ENCODE peak calls at places on chromosomes 7 and 10, in four cellular contexts. One of them, this sample, is unnamed.
A peak's percentile ranks its signal among the peaks of the same experiment; 100 is the strongest.

GRCh38 chr7:130960208-130960988 is 226.4 kb upstream of the KLF14 start:
- DNase-seq in K562: no peak
- DNase-seq in GM12878: peak; percentile 73
- DNase-seq in HepG2: no peak
- DNase-seq in this sample: no peak

GRCh38 chr7:38881015-38881414 is 28.0 kb downstream of the VPS41 start:
- DNase-seq in HepG2: no peak
- DNase-seq in GM12878: no peak
- DNase-seq in K562: no peak
- DNase-seq in this sample: no peak

GRCh38 chr7:106065560-106066500 is 46.3 kb downstream of the SYPL1 start:
- DNase-seq in HepG2: peak; percentile 33
- DNase-seq in GM12878: no peak
- DNase-seq in K562: no peak
- DNase-seq in this sample: no peak

GRCh38 chr7:124791876-124792446 is 26.4 kb upstream of the GPR37 start:
- DNase-seq in HepG2: no peak
- DNase-seq in GM12878: no peak
- DNase-seq in K562: no peak
- DNase-seq in this sample: no peak

GRCh38 chr10:102246261-102246660 is 929 bp downstream of the GBF1 start:
- DNase-seq in GM12878: no peak
- DNase-seq in K562: no peak
- DNase-seq in HepG2: no peak
- DNase-seq in this sample: no peak

GRCh38 chr7:137373507-137373906 is 30.0 kb upstream of the PTN start:
- DNase-seq in K562: no peak
- DNase-seq in HepG2: no peak
- DNase-seq in GM12878: no peak
- DNase-seq in this sample: no peak

GRCh38 chr7:157372300-157373232 is 35.8 kb downstream of the DNAJB6 start:
- DNase-seq in HepG2: no peak
- DNase-seq in GM12878: no peak
- DNase-seq in K562: no peak
- DNase-seq in this sample: no peak

GRCh38 chr10:75180592-75180991 is 30.0 kb upstream of the VDAC2 start:
- DNase-seq in GM12878: no peak
- DNase-seq in K562: no peak
- DNase-seq in HepG2: no peak
- DNase-seq in this sample: no peak

GRCh38 chr7:76505168-76506080 is 4.9 kb upstream of the UPK3B start:
- DNase-seq in GM12878: no peak
- DNase-seq in K562: peak; percentile 9
- DNase-seq in HepG2: no peak
- DNase-seq in this sample: peak; percentile 3

GRCh38 chr10:102347236-102347828 is 48.2 kb upstream of the NFKB2 start:
- DNase-seq in GM12878: no peak
- DNase-seq in K562: no peak
- DNase-seq in HepG2: peak; percentile 41
- DNase-seq in this sample: peak; percentile 62

GRCh38 chr10:123766012-123766411 is 99.9 kb downstream of the GPR26 start:
- DNase-seq in K562: no peak
- DNase-seq in GM12878: no peak
- DNase-seq in HepG2: no peak
- DNase-seq in this sample: no peak

GRCh38 chr10:120945801-120946302 is 94.7 kb downstream of the WDR11 start:
- DNase-seq in K562: no peak
- DNase-seq in HepG2: no peak
- DNase-seq in GM12878: no peak
- DNase-seq in this sample: no peak

GRCh38 chr7:141441837-141442627 is 109.2 kb upstream of the AGK start:
- DNase-seq in HepG2: no peak
- DNase-seq in K562: no peak
- DNase-seq in GM12878: no peak
- DNase-seq in this sample: no peak

GRCh38 chr10:72883861-72884260 is 9.7 kb upstream of the OIT3 start:
- DNase-seq in K562: no peak
- DNase-seq in GM12878: no peak
- DNase-seq in HepG2: no peak
- DNase-seq in this sample: no peak

GRCh38 chr10:60343254-60343653 is 46.4 kb downstream of the ANK3 start:
- DNase-seq in K562: no peak
- DNase-seq in GM12878: no peak
- DNase-seq in HepG2: no peak
- DNase-seq in this sample: no peak

GRCh38 chr7:15558747-15559146 is 3.1 kb downstream of the AGMO start:
- DNase-seq in HepG2: no peak
- DNase-seq in GM12878: no peak
- DNase-seq in K562: no peak
- DNase-seq in this sample: no peak

DNA sequence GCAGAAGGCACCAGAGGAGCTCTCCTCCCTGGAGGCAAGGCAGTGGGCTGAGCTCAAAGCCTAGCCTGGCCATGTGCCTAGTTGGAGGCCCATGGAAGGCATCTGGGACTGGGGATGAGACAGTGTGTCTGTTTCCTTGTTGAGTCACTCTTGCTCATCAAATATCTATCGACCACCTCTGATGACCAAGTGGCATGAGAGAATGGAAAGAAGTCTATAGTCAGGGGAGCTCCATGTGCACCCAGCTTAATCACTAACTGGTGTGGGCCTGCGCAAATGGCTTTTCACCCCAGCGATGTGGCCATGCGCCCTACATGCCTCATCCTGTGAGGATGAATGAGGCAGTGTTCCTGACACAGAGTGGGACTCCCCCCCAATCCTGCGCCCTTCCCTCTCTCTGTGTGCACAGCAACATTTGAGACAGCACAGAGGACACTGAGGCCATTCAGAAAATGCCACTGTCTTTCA is 229.9 kb downstream of the RPS24 start:
- DNase-seq in GM12878: no peak
- DNase-seq in HepG2: no peak
- DNase-seq in K562: no peak
- DNase-seq in this sample: no peak
- TF ChIP-seq FOXK2 in GM12878: no peak
- TF ChIP-seq FOXK2 in HepG2: no peak
- TF ChIP-seq FOXK2 in K562: no peak
- TF ChIP-seq FOXK2 in this sample: no peak

DNA sequence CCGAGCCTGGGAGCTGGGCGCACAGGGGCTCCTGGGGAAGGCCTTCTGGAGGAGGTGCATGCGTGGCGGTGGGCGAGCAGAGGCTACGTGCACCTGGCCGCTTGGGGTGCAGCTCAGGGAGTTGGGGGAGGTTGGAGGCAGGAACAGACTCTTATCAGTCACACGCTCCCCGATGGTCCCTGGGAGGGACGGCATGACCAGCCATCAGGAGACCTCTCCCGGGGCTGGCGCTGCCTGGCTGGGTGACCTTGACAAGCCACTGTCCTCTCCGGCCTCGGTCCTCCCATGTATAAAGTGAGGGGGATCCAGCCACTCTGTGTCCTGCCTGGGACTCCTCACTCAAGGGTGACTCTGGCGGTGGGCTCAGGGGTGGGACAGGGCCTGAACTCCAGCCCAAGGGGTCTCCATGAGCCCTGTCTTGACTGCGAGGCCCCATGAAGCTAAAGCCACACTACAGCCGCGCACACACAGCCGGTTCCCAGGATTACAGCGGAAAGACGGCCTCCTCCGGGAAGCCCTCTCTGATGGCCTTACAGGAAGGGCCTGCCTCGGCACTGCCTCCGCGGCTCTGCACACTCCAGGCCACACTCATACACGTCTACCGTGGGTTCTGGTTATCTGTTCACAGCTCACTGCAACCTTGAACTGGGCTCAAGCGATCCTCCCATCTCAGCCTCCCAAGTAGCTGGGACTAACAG is 2.3 kb downstream of the TMEM184A start:
- DNase-seq in HepG2: no peak
- DNase-seq in K562: peak; percentile 28
- DNase-seq in GM12878: no peak
- DNase-seq in this sample: no peak
- TF ChIP-seq TARDBP in HepG2: no peak
- TF ChIP-seq TARDBP in K562: no peak
- TF ChIP-seq TARDBP in GM12878: no peak
- TF ChIP-seq TARDBP in this sample: no peak

GRCh38 chr7:101294039-101294831 is 27.4 kb downstream of the IFT22 start:
- DNase-seq in GM12878: no peak
- DNase-seq in K562: no peak
- DNase-seq in HepG2: no peak
- DNase-seq in this sample: no peak
- TF ChIP-seq BHLHE40 in GM12878: no peak
- TF ChIP-seq BHLHE40 in K562: no peak
- TF ChIP-seq BHLHE40 in HepG2: no peak
- TF ChIP-seq BHLHE40 in this sample: no peak

GRCh38 chr10:805635-806305 is 116.3 kb upstream of the DIP2C start:
- DNase-seq in K562: no peak
- DNase-seq in GM12878: no peak
- DNase-seq in HepG2: no peak
- DNase-seq in this sample: no peak

GRCh38 chr10:804191-804781 is 114.8 kb upstream of the DIP2C start:
- DNase-seq in GM12878: no peak
- DNase-seq in HepG2: no peak
- DNase-seq in K562: no peak
- DNase-seq in this sample: no peak

GRCh38 chr10:803041-803741 is 113.7 kb upstream of the DIP2C start:
- DNase-seq in HepG2: no peak
- DNase-seq in K562: no peak
- DNase-seq in GM12878: no peak
- DNase-seq in this sample: no peak

GRCh38 chr10:804787-805634 is 115.5 kb upstream of the DIP2C start:
- DNase-seq in HepG2: no peak
- DNase-seq in GM12878: no peak
- DNase-seq in K562: no peak
- DNase-seq in this sample: no peak

GRCh38 chr10:802506-802905 is 113.0 kb upstream of the DIP2C start:
- DNase-seq in GM12878: no peak
- DNase-seq in K562: no peak
- DNase-seq in HepG2: no peak
- DNase-seq in this sample: no peak
- TF ChIP-seq FOXK2 in GM12878: no peak
- TF ChIP-seq FOXK2 in K562: no peak
- TF ChIP-seq FOXK2 in HepG2: no peak
- TF ChIP-seq FOXK2 in this sample: no peak